ENCODE peak calls at places on chromosomes 16 and 17, in six cellular contexts. V is testis, L is IMR-90, W is stomach, T is breast epithelium, F is A549. H is an unnamed sample.
A peak's percentile ranks its signal among the peaks of the same experiment; 100 is the strongest.

GRCh38 chr17:57595426-57595825 is 149.7 kb downstream of the CCDC182 start:
- DNase-seq in V (no peak), L (no peak), W (no peak), T (peak; percentile 3), F (no peak), H (no peak)

GRCh38 chr16:55662641-55663040 is 6.9 kb downstream of the SLC6A2 start:
- DNase-seq in V (no peak), L (no peak), W (no peak), T (no peak), F (no peak), H (no peak)

GRCh38 chr17:58556833-58557250 is 42.4 kb upstream of the MTMR4 start:
- DNase-seq in V (no peak), L (no peak), W (no peak), T (no peak), F (no peak), H (no peak)

GRCh38 chr17:74417178-74418045 is 14.5 kb upstream of the GPRC5C start:
- DNase-seq in V (no peak), L (no peak), W (peak; percentile 43), T (no peak), F (peak; percentile 90), H (no peak)

GRCh38 chr17:1460233-1460632 is 4.2 kb upstream of the CRK start:
- DNase-seq in V (no peak), L (no peak), W (peak; percentile 94), T (peak; percentile 92), F (no peak), H (peak; percentile 91)

GRCh38 chr16:80350066-80350465 is 190.7 kb upstream of the DYNLRB2 start:
- DNase-seq in V (no peak), L (no peak), W (no peak), T (no peak), F (no peak), H (no peak)

GRCh38 chr17:20242271-20242670 is 225.1 kb downstream of the LGALS9B start:
- DNase-seq in V (no peak), L (no peak), W (no peak), T (no peak), F (no peak), H (no peak)

GRCh38 chr17:57097832-57098421 is 12.9 kb downstream of the AKAP1 start:
- DNase-seq in V (no peak), L (peak; percentile 78), W (no peak), T (no peak), F (no peak), H (no peak)

GRCh38 chr17:17860761-17861107 is 23.9 kb upstream of the SREBF1 start:
- DNase-seq in V (no peak), L (no peak), W (no peak), T (no peak), F (no peak), H (no peak)

GRCh38 chr16:65095090-65095728 is 26.7 kb downstream of the CDH11 start:
- DNase-seq in V (no peak), L (no peak), W (no peak), T (no peak), F (no peak), H (no peak)

GRCh38 chr17:19387921-19388521 is 1.0 kb upstream of the MFAP4 start:
- DNase-seq in V (no peak), L (peak; percentile 76), W (no peak), T (no peak), F (no peak), H (no peak)

GRCh38 chr17:74757931-74758845 is 9.8 kb downstream of the NHERF1 start:
- DNase-seq in V (no peak), L (no peak), W (peak; percentile 59), T (no peak), F (peak; percentile 61), H (no peak)

GRCh38 chr16:20114356-20114755 is 40.7 kb upstream of the GPR139 start:
- DNase-seq in V (no peak), L (no peak), W (no peak), T (no peak), F (peak; percentile 65), H (peak; percentile 54)

GRCh38 chr16:1839554-1839953 is 12.5 kb downstream of the FAHD1 start:
- DNase-seq in V (no peak), L (peak; percentile 61), W (no peak), T (no peak), F (no peak), H (no peak)

GRCh38 chr17:17548044-17548443 is 43.5 kb downstream of the PEMT start:
- DNase-seq in V (no peak), L (no peak), W (no peak), T (no peak), F (no peak), H (no peak)

GRCh38 chr17:10843806-10844205 is 5.9 kb upstream of the PIRT start:
- DNase-seq in V (peak; percentile 91), L (no peak), W (peak; percentile 86), T (no peak), F (no peak), H (no peak)

GRCh38 chr16:31334934-31335333 is 20.0 kb upstream of the ITGAX start:
- DNase-seq in V (no peak), L (no peak), W (no peak), T (no peak), F (no peak), H (no peak)

GRCh38 chr17:66299721-66300120 is 2.7 kb upstream of the PRKCA start:
- DNase-seq in V (no peak), L (no peak), W (no peak), T (no peak), F (no peak), H (no peak)

GRCh38 chr17:7803981-7804380 is 30.0 kb upstream of the KDM6B start:
- DNase-seq in V (no peak), L (no peak), W (peak; percentile 38), T (peak; percentile 61), F (no peak), H (no peak)

GRCh38 chr16:84672276-84673202 is 24.2 kb downstream of the KLHL36 start:
- DNase-seq in V (peak; percentile 85), L (peak; percentile 68), W (peak; percentile 87), T (peak; percentile 78), F (peak; percentile 68), H (peak; percentile 92)

GRCh38 chr17:49001671-49002070 is 4.5 kb downstream of the IGF2BP1 start:
- DNase-seq in V (no peak), L (no peak), W (no peak), T (no peak), F (no peak), H (no peak)

GRCh38 chr16:57535680-57536305 is 578 bp downstream of the CCDC102A start:
- DNase-seq in V (peak; percentile 95), L (peak; percentile 88), W (peak; percentile 95), T (peak; percentile 95), F (peak; percentile 92), H (peak; percentile 96)

GRCh38 chr16:6926762-6927161 is 405.9 kb upstream of the RBFOX1 start:
- DNase-seq in V (no peak), L (no peak), W (no peak), T (no peak), F (no peak), H (no peak)

GRCh38 chr17:78125976-78126894 is 2.3 kb downstream of the TMC6 start:
- DNase-seq in V (no peak), L (no peak), W (no peak), T (no peak), F (no peak), H (no peak)

GRCh38 chr17:78124081-78124835 is 4.3 kb downstream of the TMC6 start:
- DNase-seq in V (no peak), L (no peak), W (no peak), T (no peak), F (no peak), H (no peak)

GRCh38 chr17:78126895-78127239 is 1.7 kb downstream of the TMC6 start:
- DNase-seq in V (no peak), L (no peak), W (no peak), T (no peak), F (no peak), H (no peak)

GRCh38 chr17:78124836-78125137 is 3.8 kb downstream of the TMC6 start:
- DNase-seq in V (no peak), L (no peak), W (no peak), T (no peak), F (no peak), H (no peak)

GRCh38 chr17:78125138-78125913 is 3.2 kb downstream of the TMC6 start:
- DNase-seq in V (no peak), L (no peak), W (no peak), T (no peak), F (no peak), H (no peak)
- H3K4me3 ChIP-seq in V (no peak overlapping the region), L (no peak overlapping the region), W (no peak overlapping the region), T (no peak overlapping the region), F (no peak overlapping the region), H (no peak overlapping the region)

DNA sequence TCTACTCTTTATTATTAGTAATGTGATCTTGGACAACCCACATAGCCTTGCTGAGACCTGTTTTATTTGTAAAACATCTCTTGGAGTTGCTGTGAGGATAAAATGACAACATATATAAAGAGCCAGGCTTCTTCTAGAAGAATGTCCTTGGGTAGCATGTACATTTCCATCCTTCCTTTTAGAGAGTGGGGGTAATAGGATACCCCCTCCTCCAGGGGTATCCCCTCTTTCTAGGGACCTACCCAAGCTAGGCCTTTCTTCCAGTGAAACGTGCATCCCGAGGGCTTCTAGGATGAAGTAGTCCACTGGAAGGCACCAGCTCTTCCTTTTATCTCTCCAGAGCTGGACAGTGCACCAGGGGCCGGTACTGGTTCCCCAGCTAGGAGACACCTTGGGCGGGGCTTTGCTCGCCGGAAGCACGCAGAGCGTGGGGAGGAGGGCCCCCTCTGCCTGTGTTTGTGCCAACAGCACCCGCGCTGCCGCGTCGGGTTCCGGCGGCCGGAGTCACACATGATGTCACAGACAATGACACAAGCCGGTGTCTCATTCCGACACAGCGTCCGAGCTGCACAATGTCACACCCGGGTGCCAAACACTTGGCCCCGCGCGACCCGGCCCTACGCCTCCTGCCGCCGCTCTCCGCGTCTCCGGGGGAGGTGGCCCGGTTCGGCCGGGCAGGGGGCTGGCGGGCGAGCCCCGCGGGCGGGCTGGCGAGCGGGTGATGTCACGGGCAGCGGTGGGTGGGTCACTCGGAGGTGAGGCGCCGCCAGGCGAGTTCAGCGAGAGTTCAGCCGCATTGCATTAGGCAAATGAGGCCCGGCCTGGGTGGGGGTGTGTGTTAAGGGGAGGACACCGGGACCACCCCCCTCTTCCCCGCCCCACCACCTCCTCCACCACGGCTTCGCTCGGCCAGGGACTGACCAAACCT is 23.4 kb downstream of the GJD3 start:
- DNase-seq in V (peak; percentile 93), L (peak; percentile 73), W (peak; percentile 90), T (peak; percentile 89), F (peak; percentile 93), H (peak; percentile 93)
- TF ChIP-seq POLR2A in V (peak; percentile 6), L (peak; percentile 79), W (no peak), T (no peak), F (no peak), H (peak; percentile 57)

DNA sequence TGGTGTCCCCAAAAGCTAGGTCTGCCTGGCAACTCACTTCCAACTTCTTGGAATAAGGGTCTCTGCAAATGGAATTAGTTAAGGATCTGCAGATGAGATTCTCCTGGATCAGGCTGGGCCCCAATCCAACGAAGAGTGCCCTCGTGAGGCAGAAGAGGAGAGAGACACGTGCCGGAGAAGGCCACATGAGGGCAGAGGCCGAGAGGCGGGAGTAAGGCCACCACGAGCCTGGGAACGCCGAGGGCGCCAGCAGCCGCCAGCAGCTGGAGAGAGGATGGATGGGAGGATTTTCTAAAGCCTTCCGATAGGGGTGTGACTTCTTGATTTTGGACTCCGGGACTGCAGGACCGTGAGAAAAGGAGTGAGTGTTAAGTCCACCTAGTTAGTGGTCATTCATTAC is 76.3 kb downstream of the JPH3 start:
- DNase-seq in V (no peak), L (no peak), W (no peak), T (no peak), F (peak; percentile 56), H (no peak)
- H3K4me3 ChIP-seq in V (no peak overlapping the region), L (no peak overlapping the region), W (no peak overlapping the region), T (no peak overlapping the region), F (no peak overlapping the region), H (no peak overlapping the region)

GRCh38 chr16:73154063-73154870 is 106.3 kb upstream of the ZFHX3 start:
- DNase-seq in V (peak; percentile 23), L (no peak), W (no peak), T (no peak), F (no peak), H (peak; percentile 54)
- TF ChIP-seq POLR2A in V (no peak), L (no peak), W (no peak), T (no peak), F (no peak), H (no peak)